ENCODE peak calls at places on chromosomes 6 and 20, in six cellular contexts. Y, K, V, F, W and M are unnamed samples.

GRCh38 chr6:37145443-37145842 is 24.5 kb upstream of the PIM1 start:
- DNase-seq in Y (no peak), K (no peak), V (no peak), F (no peak), W (no peak), M (no peak)

GRCh38 chr6:132479131-132479530 is 33.8 kb downstream of the STX7 start:
- DNase-seq in Y (no peak), K (no peak), V (no peak), F (no peak), W (no peak), M (no peak)

GRCh38 chr6:159464827-159465226 is 228.2 kb downstream of the SOD2 start:
- DNase-seq in Y (no peak), K (peak; percentile 72), V (no peak), F (no peak), W (no peak), M (no peak)

GRCh38 chr6:16486661-16487060 is 248.3 kb downstream of the GMPR start:
- DNase-seq in Y (no peak), K (no peak), V (no peak), F (no peak), W (no peak), M (no peak)

GRCh38 chr6:167476844-167477595 is 152.1 kb downstream of the TTLL2 start:
- DNase-seq in Y (no peak), K (no peak), V (no peak), F (no peak), W (no peak), M (no peak)

GRCh38 chr6:20717743-20718142 is 183.5 kb downstream of the CDKAL1 start:
- DNase-seq in Y (peak; percentile 21), K (no peak), V (no peak), F (no peak), W (no peak), M (no peak)

GRCh38 chr6:83086751-83087150 is 19.3 kb downstream of the DOP1A start:
- DNase-seq in Y (no peak), K (no peak), V (no peak), F (no peak), W (no peak), M (no peak)

GRCh38 chr20:20554951-20555350 is 157.5 kb downstream of the RALGAPA2 start:
- DNase-seq in Y (no peak), K (no peak), V (no peak), F (no peak), W (no peak), M (no peak)

GRCh38 chr6:74734901-74735300 is 471.0 kb downstream of the COL12A1 start:
- DNase-seq in Y (no peak), K (peak; percentile 58), V (no peak), F (no peak), W (no peak), M (no peak)

GRCh38 chr6:142302427-142303190 is 802 bp downstream of the ADGRG6 start:
- DNase-seq in Y (no peak), K (no peak), V (no peak), F (no peak), W (no peak), M (peak; percentile 4)

GRCh38 chr20:47810116-47810672 is 24.9 kb upstream of the SULF2 start:
- DNase-seq in Y (peak; percentile 56), K (no peak), V (no peak), F (no peak), W (no peak), M (no peak)

GRCh38 chr6:109296305-109296915 is 85.9 kb downstream of the CD164 start:
- DNase-seq in Y (no peak), K (peak; percentile 15), V (no peak), F (peak; percentile 75), W (no peak), M (no peak)

GRCh38 chr6:109298605-109299004 is 83.7 kb downstream of the CD164 start:
- DNase-seq in Y (no peak), K (no peak), V (no peak), F (no peak), W (no peak), M (no peak)

GRCh38 chr6:109297719-109298118 is 84.5 kb downstream of the CD164 start:
- DNase-seq in Y (no peak), K (no peak), V (no peak), F (no peak), W (no peak), M (no peak)

GRCh38 chr6:109295766-109296156 is 86.5 kb downstream of the CD164 start:
- DNase-seq in Y (no peak), K (no peak), V (no peak), F (no peak), W (no peak), M (no peak)

GRCh38 chr6:109296971-109297372 is 85.3 kb downstream of the CD164 start:
- DNase-seq in Y (no peak), K (no peak), V (no peak), F (peak; percentile 44), W (no peak), M (peak; percentile 91)
- H3K27ac ChIP-seq in Y (no peak overlapping the region), K (no peak overlapping the region), V (no peak overlapping the region), F (peak overlapping the region; percentile 77), W (no peak overlapping the region), M (peak overlapping the region; percentile 60)

GRCh38 chr6:111871207-111871606 is 2.0 kb downstream of the FYN start:
- DNase-seq in Y (no peak), K (peak; percentile 30), V (no peak), F (no peak), W (no peak), M (no peak)

GRCh38 chr6:111870751-111871064 is 2.5 kb downstream of the FYN start:
- DNase-seq in Y (no peak), K (peak; percentile 14), V (no peak), F (no peak), W (no peak), M (no peak)

GRCh38 chr6:111872521-111873177 is 603 bp downstream of the FYN start:
- DNase-seq in Y (peak; percentile 34), K (peak; percentile 67), V (peak; percentile 82), F (peak; percentile 42), W (peak; percentile 55), M (peak; percentile 72)

GRCh38 chr6:111873178-111874029 is at the start of gene FYN:
- DNase-seq in Y (peak; percentile 98), K (peak; percentile 100), V (peak; percentile 100), F (peak; percentile 97), W (peak; percentile 99), M (peak; percentile 97)

DNA sequence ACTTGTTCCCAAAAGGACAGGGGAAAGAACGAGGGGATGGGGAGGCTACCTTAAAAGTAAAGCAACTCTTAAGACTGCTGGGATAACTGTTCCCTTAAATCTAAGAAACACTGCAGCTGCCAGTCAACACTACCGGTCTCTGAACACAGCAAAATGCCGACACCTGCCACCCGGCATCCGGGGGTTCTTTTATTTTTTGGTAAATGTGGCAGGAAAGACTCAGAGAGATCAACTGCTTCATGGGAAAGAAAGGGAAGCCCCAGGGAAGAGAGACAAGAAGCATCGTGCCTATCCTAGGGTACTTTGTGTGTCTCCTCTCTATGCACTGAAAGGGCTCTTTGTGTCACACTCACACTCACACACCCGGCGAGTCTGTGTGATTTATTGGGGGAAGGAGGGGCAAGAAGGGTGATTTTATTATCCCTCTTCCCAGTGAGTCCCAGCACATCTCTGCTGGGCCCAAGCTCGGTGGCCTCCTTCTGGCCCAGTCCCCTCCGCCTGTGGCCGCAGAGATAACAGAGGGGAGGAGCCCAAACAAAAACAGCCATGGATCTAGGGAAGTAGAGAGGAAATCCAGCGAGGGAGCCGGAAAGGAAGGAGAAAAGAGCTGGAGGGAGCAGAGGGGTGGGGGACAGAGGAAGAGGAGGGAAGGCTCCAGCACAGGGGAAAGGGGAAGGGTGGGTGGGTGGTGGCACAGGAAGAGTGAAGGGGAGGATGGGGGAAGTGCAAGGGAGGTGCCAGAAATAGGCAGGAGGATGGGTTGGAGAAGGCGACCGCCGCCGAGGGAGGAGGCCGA is 1.3 kb downstream of the FYN start:
- DNase-seq in Y (peak; percentile 45), K (peak; percentile 59), V (peak; percentile 75), F (peak; percentile 31), W (peak; percentile 52), M (peak; percentile 73)
- H3K4me3 ChIP-seq in Y (peak overlapping the region; percentile 96), K (peak overlapping the region; percentile 84), V (peak overlapping the region; percentile 99), F (peak overlapping the region; percentile 42), W (peak overlapping the region; percentile 89), M (peak overlapping the region; percentile 64)

DNA sequence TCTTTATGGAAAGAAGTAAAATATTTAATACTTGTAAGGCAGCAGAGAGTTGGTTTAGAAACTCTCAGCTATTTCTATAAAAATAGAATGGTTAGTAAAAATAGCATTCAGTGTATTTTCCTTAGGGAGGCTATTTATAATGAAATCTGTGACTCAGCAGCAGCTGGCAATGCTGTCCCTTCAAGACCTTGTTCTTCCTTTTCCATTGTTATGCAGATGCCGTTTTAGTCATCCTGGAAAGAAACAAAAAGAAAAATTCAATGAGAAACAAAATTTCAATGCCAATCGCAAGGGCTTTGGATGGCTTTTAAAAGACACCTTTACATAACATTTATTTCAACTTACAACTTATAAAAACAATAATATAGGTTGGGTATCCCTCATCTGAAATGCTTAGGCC is 17.5 kb downstream of the MPC1 start:
- DNase-seq in Y (no peak), K (peak; percentile 81), V (no peak), F (no peak), W (no peak), M (no peak)
- H3K27ac ChIP-seq in Y (peak overlapping the region; percentile 96), K (peak overlapping the region; percentile 31), V (no peak overlapping the region), F (no peak overlapping the region), W (peak overlapping the region; percentile 91), M (no peak overlapping the region)

GRCh38 chr6:56838965-56839364 is 115.9 kb upstream of the BEND6 start:
- DNase-seq in Y (no peak), K (no peak), V (no peak), F (no peak), W (no peak), M (no peak)
- H3K4me3 ChIP-seq in Y (no peak overlapping the region), K (peak overlapping the region; percentile 95), V (peak overlapping the region; percentile 13), F (no peak overlapping the region), W (no peak overlapping the region), M (no peak overlapping the region)

DNA sequence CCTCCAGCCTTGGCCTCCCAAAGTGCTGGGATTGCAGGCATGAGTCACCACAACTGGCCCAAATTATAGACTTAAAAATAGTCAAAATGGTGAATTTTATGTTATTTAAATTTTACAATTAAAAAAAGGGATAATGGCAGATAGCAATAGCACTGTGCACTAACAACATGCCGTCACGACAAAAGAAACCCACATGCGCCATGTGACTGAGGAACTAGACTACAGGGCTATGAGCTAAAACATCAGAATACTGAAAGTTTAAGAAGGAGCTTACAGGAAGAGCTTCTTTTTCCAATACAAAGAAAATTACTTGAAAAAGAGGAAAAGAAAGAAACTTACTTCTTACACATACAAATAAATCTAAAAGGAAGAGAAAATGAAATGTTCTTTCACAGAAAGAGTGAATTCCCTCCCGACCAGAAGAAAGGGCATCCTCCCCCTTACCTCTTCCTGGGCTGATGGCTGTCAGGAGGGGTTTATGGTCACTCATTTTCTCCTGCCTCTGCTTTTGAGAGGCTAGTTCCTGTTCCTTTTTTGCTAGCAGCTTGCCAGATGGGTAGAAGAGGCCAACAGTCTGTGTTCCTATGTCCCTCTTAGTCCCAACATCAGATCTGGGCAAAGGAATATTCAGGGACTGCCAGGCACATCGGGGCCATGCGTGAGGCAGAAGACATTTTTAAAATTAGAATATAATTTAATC is 54.5 kb downstream of the DZANK1 start:
- DNase-seq in Y (no peak), K (no peak), V (no peak), F (no peak), W (no peak), M (peak; percentile 8)
- H3K27ac ChIP-seq in Y (no peak overlapping the region), K (no peak overlapping the region), V (no peak overlapping the region), F (no peak overlapping the region), W (no peak overlapping the region), M (no peak overlapping the region)

DNA sequence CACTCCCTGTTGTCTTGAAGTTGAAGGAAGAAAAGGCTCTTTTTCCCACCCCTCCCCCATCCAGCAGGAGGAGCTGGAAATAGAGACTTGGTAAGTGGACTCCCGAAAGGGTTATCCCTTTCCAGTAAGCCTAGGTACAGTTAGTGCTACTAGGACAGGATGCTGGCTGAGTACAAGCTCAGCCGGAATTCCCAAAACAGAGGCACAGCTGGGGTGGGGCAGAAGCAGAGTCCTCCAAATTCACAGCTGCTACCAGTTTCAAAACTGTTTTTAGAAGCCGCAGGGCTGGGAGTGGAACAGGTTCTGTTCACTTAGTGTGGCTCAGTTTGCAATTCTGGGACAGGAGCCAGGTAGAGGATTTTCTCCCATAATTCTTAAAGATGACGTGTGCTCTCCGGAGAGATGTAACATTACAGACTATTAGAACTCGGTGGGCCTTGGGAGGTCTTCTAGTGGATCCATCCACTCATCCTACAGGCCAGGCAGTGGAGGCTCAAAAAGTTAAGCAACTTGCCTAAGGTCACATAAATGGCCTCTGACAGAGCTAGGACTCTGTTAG is 19.0 kb upstream of the UTRN start:
- DNase-seq in Y (peak; percentile 63), K (peak; percentile 86), V (peak; percentile 78), F (peak; percentile 23), W (peak; percentile 78), M (peak; percentile 98)
- H3K4me3 ChIP-seq in Y (no peak overlapping the region), K (peak overlapping the region; percentile 40), V (peak overlapping the region; percentile 9), F (no peak overlapping the region), W (no peak overlapping the region), M (no peak overlapping the region)